ENCODE peak calls at places on chromosomes 1 and 21, in five cellular contexts. X, O, H, F and W are unnamed samples.

GRCh38 chr1:203537806-203538464 is 44.0 kb downstream of the OPTC start:
- DNase-seq in F (peak; percentile 76), H (no peak), O (no peak), X (no peak), W (no peak)

GRCh38 chr1:243489164-243489527 is 233.3 kb downstream of the SDCCAG8 start:
- DNase-seq in F (no peak), H (no peak), O (no peak), X (no peak), W (no peak)

GRCh38 chr1:31383967-31384366 is 11.1 kb upstream of the FABP3 start:
- DNase-seq in F (no peak), X (no peak), O (no peak), H (no peak), W (no peak)

GRCh38 chr1:234656070-234656875 is 46.3 kb upstream of the IRF2BP2 start:
- DNase-seq in F (no peak), H (no peak), X (no peak), O (no peak), W (no peak)

GRCh38 chr1:21337931-21338567 is 47.8 kb upstream of the ECE1 start:
- DNase-seq in H (no peak), F (peak; percentile 84), X (peak; percentile 100), O (no peak), W (no peak)

GRCh38 chr1:180494370-180494769 is 8.0 kb downstream of the ACBD6 start:
- DNase-seq in O (no peak), H (no peak), X (no peak), F (no peak), W (peak; percentile 53)

GRCh38 chr1:170085089-170085488 is 10.6 kb upstream of the KIFAP3 start:
- DNase-seq in F (no peak), H (no peak), O (peak; percentile 45), X (no peak), W (no peak)

GRCh38 chr1:24742090-24742938 is 2.9 kb upstream of the CLIC4 start:
- DNase-seq in X (peak; percentile 39), H (no peak), O (peak; percentile 53), F (no peak), W (no peak)

GRCh38 chr1:44405804-44406743 is 1.0 kb downstream of the RNF220 start:
- DNase-seq in X (peak; percentile 65), O (no peak), F (no peak), H (peak; percentile 37), W (peak; percentile 69)

GRCh38 chr1:33971018-33971710 is 107.3 kb downstream of the HMGB4 start:
- DNase-seq in O (no peak), H (no peak), X (peak; percentile 67), F (peak; percentile 10), W (no peak)

GRCh38 chr1:7538033-7538432 is 233.1 kb upstream of the VAMP3 start:
- DNase-seq in X (no peak), H (no peak), F (no peak), O (peak; percentile 11), W (no peak)

GRCh38 chr21:45209046-45209445 is 78.6 kb downstream of the POFUT2 start:
- DNase-seq in H (no peak), F (no peak), O (peak; percentile 16), X (no peak), W (no peak)

GRCh38 chr1:28451011-28451410 is 54.8 kb upstream of the RCC1 start:
- DNase-seq in O (no peak), F (no peak), H (no peak), X (no peak), W (no peak)

GRCh38 chr21:35674895-35675470 is 385.3 kb downstream of the SETD4 start:
- DNase-seq in X (no peak), O (no peak), F (peak; percentile 50), H (no peak), W (no peak)

GRCh38 chr1:43435146-43436145 is 18.3 kb downstream of the HYI start:
- DNase-seq in X (peak; percentile 74), O (no peak), H (no peak), F (no peak), W (no peak)

GRCh38 chr1:64864018-64864945 is 102.1 kb downstream of the JAK1 start:
- DNase-seq in H (peak; percentile 84), O (peak; percentile 83), F (peak; percentile 33), X (peak; percentile 76), W (peak; percentile 90)

GRCh38 chr1:27527857-27528700 is 38.1 kb upstream of the WASF2 start:
- DNase-seq in O (peak; percentile 83), H (peak; percentile 67), F (peak; percentile 77), X (no peak), W (peak; percentile 68)

GRCh38 chr1:31828926-31829690 is 13.3 kb upstream of the SPOCD1 start:
- DNase-seq in O (no peak), F (no peak), X (no peak), H (no peak), W (no peak)

GRCh38 chr1:246784621-246785535 is 60.7 kb downstream of the SCCPDH start:
- DNase-seq in X (peak; percentile 55), O (no peak), F (no peak), H (no peak), W (no peak)